ENCODE peak calls at places on chromosomes 12 and 14, in five cellular contexts. One of them, this sample, is unnamed.

GRCh38 chr14:101220921-101221510 is 317.5 kb upstream of the RTL1 start:
- DNase-seq in BJ: no peak
- DNase-seq in stomach: no peak
- DNase-seq in neural progenitor cell: no peak
- DNase-seq in CD8-positive, alpha-beta T cell: no peak
- DNase-seq in this sample: no peak

GRCh38 chr12:6154730-6155459 is 30.4 kb upstream of the VWF start:
- DNase-seq in BJ: no peak
- DNase-seq in stomach: no peak
- DNase-seq in neural progenitor cell: no peak
- DNase-seq in CD8-positive, alpha-beta T cell: no peak
- DNase-seq in this sample: no peak

GRCh38 chr14:50360851-50361250 is 35.8 kb downstream of the CDKL1 start:
- DNase-seq in BJ: no peak
- DNase-seq in stomach: no peak
- DNase-seq in neural progenitor cell: no peak
- DNase-seq in CD8-positive, alpha-beta T cell: no peak
- DNase-seq in this sample: no peak

GRCh38 chr14:31657917-31658316 is 96.7 kb downstream of the NUBPL start:
- DNase-seq in BJ: no peak
- DNase-seq in stomach: no peak
- DNase-seq in neural progenitor cell: no peak
- DNase-seq in CD8-positive, alpha-beta T cell: no peak
- DNase-seq in this sample: no peak

GRCh38 chr12:24840046-24840800 is 108.7 kb downstream of the BCAT1 start:
- DNase-seq in BJ: no peak
- DNase-seq in stomach: no peak
- DNase-seq in neural progenitor cell: no peak
- DNase-seq in CD8-positive, alpha-beta T cell: no peak
- DNase-seq in this sample: no peak

GRCh38 chr12:51262758-51263177 is 7.4 kb downstream of the SMAGP start:
- DNase-seq in BJ: no peak
- DNase-seq in stomach: peak; percentile 78
- DNase-seq in neural progenitor cell: peak; percentile 51
- DNase-seq in CD8-positive, alpha-beta T cell: no peak
- DNase-seq in this sample: no peak

GRCh38 chr12:61993734-61994345 is 266.4 kb upstream of the USP15 start:
- DNase-seq in BJ: no peak
- DNase-seq in stomach: no peak
- DNase-seq in neural progenitor cell: peak; percentile 68
- DNase-seq in CD8-positive, alpha-beta T cell: no peak
- DNase-seq in this sample: no peak

GRCh38 chr12:13595536-13596450 is 385.6 kb downstream of the GRIN2B start:
- DNase-seq in BJ: no peak
- DNase-seq in stomach: no peak
- DNase-seq in neural progenitor cell: no peak
- DNase-seq in CD8-positive, alpha-beta T cell: no peak
- DNase-seq in this sample: no peak

GRCh38 chr12:66268562-66268961 is 33.7 kb upstream of the HELB start:
- DNase-seq in BJ: no peak
- DNase-seq in stomach: no peak
- DNase-seq in neural progenitor cell: no peak
- DNase-seq in CD8-positive, alpha-beta T cell: no peak
- DNase-seq in this sample: no peak

GRCh38 chr12:69106482-69107118 is 132.8 kb upstream of the CPSF6 start:
- DNase-seq in BJ: no peak
- DNase-seq in stomach: no peak
- DNase-seq in neural progenitor cell: no peak
- DNase-seq in CD8-positive, alpha-beta T cell: no peak
- DNase-seq in this sample: no peak

GRCh38 chr14:82694820-82695219 is 1161.2 kb upstream of the SEL1L start:
- DNase-seq in BJ: no peak
- DNase-seq in stomach: no peak
- DNase-seq in neural progenitor cell: no peak
- DNase-seq in CD8-positive, alpha-beta T cell: no peak
- DNase-seq in this sample: no peak

GRCh38 chr14:82689948-82690347 is 1156.3 kb upstream of the SEL1L start:
- DNase-seq in BJ: no peak
- DNase-seq in stomach: no peak
- DNase-seq in neural progenitor cell: no peak
- DNase-seq in CD8-positive, alpha-beta T cell: no peak
- DNase-seq in this sample: no peak
- H3K27me3 ChIP-seq in BJ: no peaks in the 10 kb centered on the region
- H3K27me3 ChIP-seq in stomach: no peaks in the 10 kb centered on the region
- H3K27me3 ChIP-seq in neural progenitor cell: no peaks in the 10 kb centered on the region
- H3K27me3 ChIP-seq in CD8-positive, alpha-beta T cell: no peaks in the 10 kb centered on the region
- H3K27me3 ChIP-seq in this sample: no peaks in the 10 kb centered on the region

DNA sequence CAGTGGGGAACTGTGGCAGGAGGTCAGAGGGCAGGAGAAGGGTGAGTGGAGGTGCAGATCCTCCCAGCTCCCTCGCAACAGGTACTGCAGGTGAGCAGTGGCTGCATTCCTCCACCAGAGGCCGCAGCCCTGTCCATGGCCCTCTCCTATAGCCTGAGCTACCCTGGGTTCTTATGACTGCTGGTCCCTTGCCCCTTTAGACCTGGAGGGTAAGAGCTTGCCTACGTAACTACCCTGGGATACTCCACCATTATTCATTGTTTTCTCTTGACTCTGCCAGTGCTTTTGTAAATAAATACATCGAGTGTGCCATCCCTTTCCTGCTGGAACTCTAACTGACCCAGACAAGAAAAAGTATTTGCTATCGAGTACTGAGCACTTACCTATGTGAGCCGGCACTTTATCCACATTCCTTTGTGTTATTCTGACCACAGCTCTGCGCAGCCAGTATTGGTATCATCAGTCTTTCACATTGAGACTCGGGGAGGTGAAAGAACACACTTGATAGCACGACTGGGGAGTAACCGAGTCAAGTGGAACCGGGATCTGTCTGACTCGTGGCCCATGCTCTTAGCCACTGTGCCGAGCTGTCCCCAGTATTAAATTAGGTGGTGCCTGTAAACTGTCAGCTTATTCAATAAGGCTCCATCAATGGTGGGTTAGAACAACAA is 38.5 kb downstream of the LTBP2 start:
- DNase-seq in BJ: no peak
- DNase-seq in stomach: no peak
- DNase-seq in neural progenitor cell: no peak
- DNase-seq in CD8-positive, alpha-beta T cell: no peak
- DNase-seq in this sample: no peak
- TF ChIP-seq CTCF in BJ: no peak
- TF ChIP-seq CTCF in stomach: no peak
- TF ChIP-seq CTCF in neural progenitor cell: peak; percentile 37
- TF ChIP-seq CTCF in CD8-positive, alpha-beta T cell: no peak
- TF ChIP-seq CTCF in this sample: peak; percentile 73

GRCh38 chr14:99267871-99268775 is 3.9 kb downstream of the BCL11B start:
- DNase-seq in BJ: no peak
- DNase-seq in stomach: no peak
- DNase-seq in neural progenitor cell: no peak
- DNase-seq in CD8-positive, alpha-beta T cell: peak; percentile 48
- DNase-seq in this sample: no peak
- H3K27me3 ChIP-seq in BJ: peaks cover 19% of the 10 kb centered on the region
- H3K27me3 ChIP-seq in stomach: peaks cover 70% of the 10 kb centered on the region
- H3K27me3 ChIP-seq in neural progenitor cell: peaks cover 97% of the 10 kb centered on the region
- H3K27me3 ChIP-seq in CD8-positive, alpha-beta T cell: no peaks in the 10 kb centered on the region
- H3K27me3 ChIP-seq in this sample: peaks cover 30% of the 10 kb centered on the region

DNA sequence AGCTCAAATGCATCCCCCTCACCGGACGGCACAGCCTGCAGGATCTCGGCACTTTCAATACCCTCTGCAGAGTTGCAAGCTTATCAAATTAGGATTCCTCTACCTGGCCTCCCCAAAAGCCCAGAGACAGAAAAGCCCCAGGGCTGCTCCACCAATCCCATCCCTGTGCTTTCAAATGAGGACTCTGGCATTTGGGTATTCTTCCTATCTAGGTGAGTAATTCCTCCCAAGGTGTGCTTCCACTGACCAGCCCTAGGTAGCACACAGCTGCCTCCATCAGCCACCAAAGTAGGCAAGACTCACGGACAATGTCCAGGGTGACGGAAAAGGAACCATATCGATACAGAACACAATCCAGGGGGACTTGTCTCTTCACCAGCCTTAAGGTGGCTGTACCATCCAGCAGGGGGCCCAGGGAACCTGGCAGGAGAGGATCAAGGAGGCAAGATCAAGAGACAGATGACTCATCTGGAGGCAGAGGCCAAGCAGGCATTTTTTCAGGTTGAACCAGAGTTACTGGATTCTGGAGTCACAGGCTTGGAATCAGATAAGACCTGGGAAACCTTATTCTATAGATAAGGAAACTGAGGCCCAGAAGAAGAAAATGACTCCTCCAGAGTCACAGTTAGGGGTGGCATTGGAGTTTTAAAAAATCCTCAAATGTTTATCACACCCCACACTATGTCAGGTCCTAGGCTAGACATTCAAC is 9.9 kb downstream of the PMEL start:
- DNase-seq in BJ: no peak
- DNase-seq in stomach: peak; percentile 32
- DNase-seq in neural progenitor cell: no peak
- DNase-seq in CD8-positive, alpha-beta T cell: peak; percentile 51
- DNase-seq in this sample: no peak
- TF ChIP-seq CTCF in BJ: peak; percentile 49
- TF ChIP-seq CTCF in stomach: no peak
- TF ChIP-seq CTCF in neural progenitor cell: no peak
- TF ChIP-seq CTCF in CD8-positive, alpha-beta T cell: peak; percentile 34
- TF ChIP-seq CTCF in this sample: peak; percentile 81

DNA sequence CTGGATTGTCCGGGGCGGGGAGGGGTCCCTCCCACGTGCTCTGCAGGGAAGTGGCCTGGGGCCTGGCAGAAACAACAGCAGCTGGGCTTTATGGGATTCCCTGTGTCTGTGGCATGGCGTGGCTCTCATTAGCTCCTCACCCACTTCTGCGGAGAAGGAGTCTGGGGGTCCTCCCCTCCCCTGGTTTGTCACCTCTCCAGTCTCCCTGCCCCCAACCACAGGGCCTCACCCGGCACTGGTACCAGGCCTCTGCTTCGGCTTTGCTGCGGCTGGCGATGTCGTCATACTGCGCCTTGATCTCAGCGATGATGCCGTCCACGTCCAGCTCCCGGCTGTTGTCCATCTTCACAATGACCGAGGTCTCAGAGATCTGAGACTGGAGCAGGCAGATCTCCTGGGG is 6.4 kb downstream of the KRT82 start:
- DNase-seq in BJ: no peak
- DNase-seq in stomach: no peak
- DNase-seq in neural progenitor cell: no peak
- DNase-seq in CD8-positive, alpha-beta T cell: no peak
- DNase-seq in this sample: no peak
- H3K27me3 ChIP-seq in BJ: peaks cover 15% of the 10 kb centered on the region
- H3K27me3 ChIP-seq in stomach: no peaks in the 10 kb centered on the region
- H3K27me3 ChIP-seq in neural progenitor cell: no peaks in the 10 kb centered on the region
- H3K27me3 ChIP-seq in CD8-positive, alpha-beta T cell: no peaks in the 10 kb centered on the region
- H3K27me3 ChIP-seq in this sample: peaks cover 16% of the 10 kb centered on the region

DNA sequence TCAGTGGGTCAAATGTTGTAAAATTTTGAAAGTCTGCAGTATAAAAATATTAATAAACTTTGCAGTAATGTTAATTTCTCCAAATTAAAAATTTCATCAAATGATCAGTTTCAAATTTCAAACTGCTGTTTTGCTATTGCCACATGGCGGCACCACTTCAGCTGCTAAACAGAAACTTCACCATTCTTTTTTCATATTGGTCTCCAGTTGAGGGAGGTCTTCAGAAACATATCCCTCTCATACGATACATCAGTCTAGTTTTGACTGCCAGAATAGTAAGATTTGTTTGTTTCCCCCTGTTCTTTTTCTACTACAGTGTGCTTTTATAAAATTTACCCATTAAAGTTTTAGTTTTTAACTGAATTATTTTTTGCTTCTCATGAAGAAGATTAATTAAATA is 4.2 kb upstream of the TRHDE start:
- DNase-seq in BJ: no peak
- DNase-seq in stomach: no peak
- DNase-seq in neural progenitor cell: no peak
- DNase-seq in CD8-positive, alpha-beta T cell: no peak
- DNase-seq in this sample: no peak
- TF ChIP-seq CTCF in BJ: peak; percentile 61
- TF ChIP-seq CTCF in stomach: no peak
- TF ChIP-seq CTCF in neural progenitor cell: peak; percentile 34
- TF ChIP-seq CTCF in CD8-positive, alpha-beta T cell: no peak
- TF ChIP-seq CTCF in this sample: peak; percentile 47

GRCh38 chr12:5148880-5149279 is 105.2 kb downstream of the KCNA5 start:
- DNase-seq in BJ: no peak
- DNase-seq in stomach: no peak
- DNase-seq in neural progenitor cell: no peak
- DNase-seq in CD8-positive, alpha-beta T cell: no peak
- DNase-seq in this sample: no peak
- H3K27me3 ChIP-seq in BJ: peaks cover 2% of the 10 kb centered on the region
- H3K27me3 ChIP-seq in stomach: no peaks in the 10 kb centered on the region
- H3K27me3 ChIP-seq in neural progenitor cell: no peaks in the 10 kb centered on the region
- H3K27me3 ChIP-seq in CD8-positive, alpha-beta T cell: no peaks in the 10 kb centered on the region
- H3K27me3 ChIP-seq in this sample: no peaks in the 10 kb centered on the region

DNA sequence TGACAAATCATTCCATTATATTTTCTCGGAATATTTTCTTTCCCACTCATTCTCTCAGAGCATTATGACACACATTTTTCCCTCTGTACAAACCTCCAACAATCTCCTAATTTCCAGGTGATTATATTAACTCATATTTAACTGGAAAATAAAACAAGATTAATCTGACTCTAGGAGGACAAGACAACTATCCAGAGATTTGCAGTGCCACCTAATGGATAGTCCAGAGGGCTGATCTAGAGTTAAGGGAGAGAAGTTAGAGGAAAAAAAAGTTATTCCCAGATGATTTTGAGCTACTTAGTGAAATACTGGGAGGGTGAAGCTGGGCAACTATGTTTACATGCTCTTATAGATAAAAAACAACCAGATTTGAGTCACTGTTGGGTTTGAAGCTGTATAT is 161.7 kb downstream of the ALX1 start:
- DNase-seq in BJ: no peak
- DNase-seq in stomach: no peak
- DNase-seq in neural progenitor cell: peak; percentile 4
- DNase-seq in CD8-positive, alpha-beta T cell: no peak
- DNase-seq in this sample: no peak
- TF ChIP-seq CTCF in BJ: peak; percentile 33
- TF ChIP-seq CTCF in stomach: no peak
- TF ChIP-seq CTCF in neural progenitor cell: peak; percentile 49
- TF ChIP-seq CTCF in CD8-positive, alpha-beta T cell: no peak
- TF ChIP-seq CTCF in this sample: peak; percentile 51

GRCh38 chr14:37598085-37598972 is 2.9 kb downstream of the TTC6 start:
- DNase-seq in BJ: no peak
- DNase-seq in stomach: peak; percentile 70
- DNase-seq in neural progenitor cell: peak; percentile 47
- DNase-seq in CD8-positive, alpha-beta T cell: no peak
- DNase-seq in this sample: no peak

GRCh38 chr14:37597538-37598084 is 2.2 kb downstream of the TTC6 start:
- DNase-seq in BJ: no peak
- DNase-seq in stomach: peak; percentile 69
- DNase-seq in neural progenitor cell: peak; percentile 81
- DNase-seq in CD8-positive, alpha-beta T cell: no peak
- DNase-seq in this sample: no peak

GRCh38 chr14:37595809-37596595 is 573 bp downstream of the TTC6 start:
- DNase-seq in BJ: no peak
- DNase-seq in stomach: peak; percentile 68
- DNase-seq in neural progenitor cell: peak; percentile 71
- DNase-seq in CD8-positive, alpha-beta T cell: peak; percentile 31
- DNase-seq in this sample: peak; percentile 18

GRCh38 chr14:37594916-37595808 is at the start of the genes FOXA1 and TTC6:
- DNase-seq in BJ: no peak
- DNase-seq in stomach: peak; percentile 83
- DNase-seq in neural progenitor cell: peak; percentile 72
- DNase-seq in CD8-positive, alpha-beta T cell: no peak
- DNase-seq in this sample: no peak

DNA sequence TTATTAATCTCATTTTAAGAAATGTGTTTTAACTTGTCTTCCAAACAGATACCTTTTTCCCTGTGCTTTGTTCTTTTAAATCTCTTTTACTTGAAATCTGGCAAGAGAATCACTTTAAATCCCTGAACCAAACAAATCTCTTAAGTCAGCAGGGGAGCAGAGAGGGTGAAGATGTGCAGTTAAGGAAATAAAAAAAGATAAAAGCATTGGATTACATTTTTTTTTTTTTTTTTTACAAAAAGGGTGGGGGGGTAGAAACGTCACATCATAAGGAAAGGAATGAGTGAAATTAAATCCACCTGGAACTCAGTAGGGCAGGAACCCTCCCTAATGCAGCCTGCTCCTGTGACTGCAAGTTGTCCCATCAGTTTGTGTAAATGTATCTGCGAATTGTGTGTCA is 1.4 kb downstream of the TTC6 start:
- DNase-seq in BJ: no peak
- DNase-seq in stomach: no peak
- DNase-seq in neural progenitor cell: peak; percentile 14
- DNase-seq in CD8-positive, alpha-beta T cell: no peak
- DNase-seq in this sample: no peak
- H3K27me3 ChIP-seq in BJ: peaks cover 61% of the 10 kb centered on the region
- H3K27me3 ChIP-seq in stomach: peaks cover 83% of the 10 kb centered on the region
- H3K27me3 ChIP-seq in neural progenitor cell: peaks cover 100% of the 10 kb centered on the region
- H3K27me3 ChIP-seq in CD8-positive, alpha-beta T cell: peaks cover 42% of the 10 kb centered on the region
- H3K27me3 ChIP-seq in this sample: peaks cover 83% of the 10 kb centered on the region